ENCODE peak calls at places on chromosomes 11 and 22, in four cellular contexts. One of them, this sample, is unnamed.

GRCh38 chr11:70077411-70078094 is 564 bp upstream of the ANO1 start:
- DNase-seq in GM12878: no peak
- DNase-seq in GM12891: no peak
- DNase-seq in K562: no peak
- DNase-seq in this sample: no peak

GRCh38 chr22:36562261-36562835 is 33.4 kb upstream of the EIF3D start:
- DNase-seq in GM12891: no peak
- DNase-seq in K562: peak; percentile 20
- DNase-seq in GM12878: no peak
- DNase-seq in this sample: no peak

GRCh38 chr11:107859459-107860239 is 1.1 kb upstream of the SLC35F2 start:
- DNase-seq in K562: peak; percentile 29
- DNase-seq in GM12878: peak; percentile 63
- DNase-seq in GM12891: no peak
- DNase-seq in this sample: peak; percentile 48

GRCh38 chr22:47322854-47323253 is 560.4 kb downstream of the TBC1D22A start:
- DNase-seq in GM12891: no peak
- DNase-seq in GM12878: no peak
- DNase-seq in K562: no peak
- DNase-seq in this sample: no peak

GRCh38 chr11:2777871-2778629 is 78.3 kb upstream of the KCNQ1OT1 start:
- DNase-seq in GM12891: no peak
- DNase-seq in K562: peak; percentile 36
- DNase-seq in GM12878: no peak
- DNase-seq in this sample: no peak

GRCh38 chr11:2942447-2942846 is 13.2 kb upstream of the PHLDA2 start:
- DNase-seq in GM12891: no peak
- DNase-seq in GM12878: no peak
- DNase-seq in K562: no peak
- DNase-seq in this sample: no peak

GRCh38 chr22:48239461-48240164 is 1477.2 kb downstream of the TBC1D22A start:
- DNase-seq in K562: no peak
- DNase-seq in GM12878: no peak
- DNase-seq in GM12891: no peak
- DNase-seq in this sample: no peak

GRCh38 chr22:46848227-46848626 is 85.8 kb downstream of the TBC1D22A start:
- DNase-seq in GM12891: no peak
- DNase-seq in K562: no peak
- DNase-seq in GM12878: no peak
- DNase-seq in this sample: no peak

GRCh38 chr11:112837162-112837826 is 123.9 kb upstream of the NCAM1 start:
- DNase-seq in GM12891: no peak
- DNase-seq in GM12878: no peak
- DNase-seq in K562: no peak
- DNase-seq in this sample: no peak

GRCh38 chr22:23834830-23835772 is 3.7 kb downstream of the DERL3 start:
- DNase-seq in GM12891: no peak
- DNase-seq in GM12878: no peak
- DNase-seq in K562: no peak
- DNase-seq in this sample: no peak

GRCh38 chr11:43830928-43831440 is 49.6 kb upstream of the ALKBH3 start:
- DNase-seq in GM12891: no peak
- DNase-seq in K562: peak; percentile 34
- DNase-seq in GM12878: no peak
- DNase-seq in this sample: peak; percentile 3

GRCh38 chr22:20422271-20422958 is 15.2 kb downstream of the SCARF2 start:
- DNase-seq in GM12878: no peak
- DNase-seq in GM12891: no peak
- DNase-seq in K562: no peak
- DNase-seq in this sample: peak; percentile 47

GRCh38 chr11:126391286-126391954 is 35.9 kb downstream of the ST3GAL4 start:
- DNase-seq in GM12891: no peak
- DNase-seq in K562: no peak
- DNase-seq in GM12878: no peak
- DNase-seq in this sample: peak; percentile 55

GRCh38 chr11:125357551-125357950 is 138.5 kb downstream of the FEZ1 start:
- DNase-seq in GM12891: no peak
- DNase-seq in GM12878: no peak
- DNase-seq in K562: no peak
- DNase-seq in this sample: no peak

GRCh38 chr11:2797181-2797711 is 88.3 kb downstream of the CDKN1C start:
- DNase-seq in K562: no peak
- DNase-seq in GM12891: no peak
- DNase-seq in GM12878: no peak
- DNase-seq in this sample: no peak

GRCh38 chr22:26732284-26732683 is 74.9 kb downstream of the MIAT start:
- DNase-seq in GM12878: no peak
- DNase-seq in GM12891: no peak
- DNase-seq in K562: no peak
- DNase-seq in this sample: no peak

GRCh38 chr22:43796567-43796966 is 15.5 kb downstream of the EFCAB6 start:
- DNase-seq in K562: no peak
- DNase-seq in GM12891: no peak
- DNase-seq in GM12878: no peak
- DNase-seq in this sample: no peak

GRCh38 chr11:97722065-97722464 is 1298.7 kb upstream of the CNTN5 start:
- DNase-seq in GM12891: no peak
- DNase-seq in K562: no peak
- DNase-seq in GM12878: no peak
- DNase-seq in this sample: no peak

GRCh38 chr11:79857404-79857803 is 416.6 kb upstream of the TENM4 start:
- DNase-seq in GM12891: no peak
- DNase-seq in K562: no peak
- DNase-seq in GM12878: no peak
- DNase-seq in this sample: no peak

GRCh38 chr22:19903031-19903430 is 38.5 kb upstream of the COMT start:
- DNase-seq in GM12878: no peak
- DNase-seq in GM12891: no peak
- DNase-seq in K562: no peak
- DNase-seq in this sample: no peak

GRCh38 chr11:19919050-19919561 is 206.5 kb downstream of the NAV2 start:
- DNase-seq in GM12891: no peak
- DNase-seq in K562: no peak
- DNase-seq in GM12878: no peak
- DNase-seq in this sample: no peak

GRCh38 chr11:3382613-3383275 is 3.8 kb upstream of the ZNF195 start:
- DNase-seq in K562: no peak
- DNase-seq in GM12891: no peak
- DNase-seq in GM12878: no peak
- DNase-seq in this sample: no peak

GRCh38 chr11:22787565-22788162 is 41.9 kb downstream of the SVIP start:
- DNase-seq in GM12878: no peak
- DNase-seq in K562: peak; percentile 54
- DNase-seq in GM12891: no peak
- DNase-seq in this sample: peak; percentile 6

GRCh38 chr22:22460060-22460459 is 48.5 kb downstream of the ZNF280B start:
- DNase-seq in GM12891: no peak
- DNase-seq in GM12878: no peak
- DNase-seq in K562: no peak
- DNase-seq in this sample: no peak
- TF ChIP-seq SPI1 in GM12891: no peak
- TF ChIP-seq SPI1 in GM12878: no peak
- TF ChIP-seq SPI1 in K562: no peak
- TF ChIP-seq SPI1 in this sample: no peak

GRCh38 chr22:29014773-29015172 is 46.9 kb downstream of the C22orf31 start:
- DNase-seq in GM12891: no peak
- DNase-seq in K562: no peak
- DNase-seq in GM12878: no peak
- DNase-seq in this sample: no peak
- TF ChIP-seq SPI1 in GM12891: no peak
- TF ChIP-seq SPI1 in K562: no peak
- TF ChIP-seq SPI1 in GM12878: no peak
- TF ChIP-seq SPI1 in this sample: no peak

GRCh38 chr22:35173655-35174054 is 83.6 kb upstream of the HMGXB4 start:
- DNase-seq in GM12891: no peak
- DNase-seq in K562: no peak
- DNase-seq in GM12878: no peak
- DNase-seq in this sample: no peak

GRCh38 chr22:35175392-35175791 is 81.9 kb upstream of the HMGXB4 start:
- DNase-seq in GM12891: no peak
- DNase-seq in K562: no peak
- DNase-seq in GM12878: no peak
- DNase-seq in this sample: no peak

GRCh38 chr22:35174398-35174797 is 82.9 kb upstream of the HMGXB4 start:
- DNase-seq in GM12878: no peak
- DNase-seq in GM12891: no peak
- DNase-seq in K562: no peak
- DNase-seq in this sample: no peak

GRCh38 chr22:35170716-35171697 is 86.3 kb upstream of the HMGXB4 start:
- DNase-seq in GM12878: no peak
- DNase-seq in K562: peak; percentile 45
- DNase-seq in GM12891: no peak
- DNase-seq in this sample: no peak

DNA sequence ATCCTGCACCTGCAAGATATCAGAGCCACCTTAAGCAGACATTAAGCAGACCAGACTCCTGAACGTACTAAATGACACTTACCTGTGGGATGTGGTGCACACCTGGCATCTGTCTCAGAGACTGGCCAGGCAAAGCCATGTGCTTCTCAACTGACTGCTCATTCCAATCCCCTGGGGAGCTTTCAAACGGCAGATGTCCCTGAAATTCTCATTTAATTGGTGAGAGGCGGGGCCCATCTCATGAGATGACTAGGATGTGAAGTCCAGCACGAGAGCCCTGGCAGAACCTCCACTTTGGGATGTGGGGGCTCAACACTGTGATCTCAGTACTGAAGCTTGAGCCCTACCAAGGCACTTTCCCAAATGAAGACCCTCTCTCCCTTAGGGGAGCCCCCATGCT is 84.8 kb upstream of the HMGXB4 start:
- DNase-seq in GM12891: no peak
- DNase-seq in K562: no peak
- DNase-seq in GM12878: no peak
- DNase-seq in this sample: no peak
- TF ChIP-seq SPI1 in GM12891: no peak
- TF ChIP-seq SPI1 in K562: no peak
- TF ChIP-seq SPI1 in GM12878: no peak
- TF ChIP-seq SPI1 in this sample: no peak

GRCh38 chr22:30287626-30288413 is 1.5 kb downstream of the CASTOR1 start:
- DNase-seq in K562: peak; percentile 80
- DNase-seq in GM12891: peak; percentile 71
- DNase-seq in GM12878: no peak
- DNase-seq in this sample: peak; percentile 79
- TF ChIP-seq SPI1 in K562: peak; percentile 59
- TF ChIP-seq SPI1 in GM12891: peak; percentile 78
- TF ChIP-seq SPI1 in GM12878: peak; percentile 60
- TF ChIP-seq SPI1 in this sample: peak; percentile 81

DNA sequence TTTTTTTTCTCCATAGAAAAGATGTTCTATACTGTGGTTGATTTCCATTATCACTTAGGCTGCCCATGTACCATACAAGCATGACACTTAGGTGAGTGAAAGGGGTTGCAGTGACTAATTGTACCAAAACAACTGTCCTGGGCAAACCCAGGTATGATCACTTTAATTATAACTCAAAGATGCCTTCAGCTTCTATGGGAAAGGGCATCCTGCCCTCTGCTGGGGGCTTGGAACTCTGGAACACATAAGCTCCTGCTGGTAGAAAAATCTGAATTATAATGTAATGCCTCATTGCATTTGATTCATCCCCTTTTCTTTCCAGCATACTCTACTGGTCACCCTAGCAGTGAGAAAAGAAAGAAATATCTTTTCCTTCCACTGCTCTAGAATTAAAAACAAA is 206.3 kb downstream of the DDX10 start:
- DNase-seq in GM12891: no peak
- DNase-seq in K562: peak; percentile 25
- DNase-seq in GM12878: no peak
- DNase-seq in this sample: no peak
- TF ChIP-seq SPI1 in GM12891: no peak
- TF ChIP-seq SPI1 in K562: no peak
- TF ChIP-seq SPI1 in GM12878: no peak
- TF ChIP-seq SPI1 in this sample: no peak

DNA sequence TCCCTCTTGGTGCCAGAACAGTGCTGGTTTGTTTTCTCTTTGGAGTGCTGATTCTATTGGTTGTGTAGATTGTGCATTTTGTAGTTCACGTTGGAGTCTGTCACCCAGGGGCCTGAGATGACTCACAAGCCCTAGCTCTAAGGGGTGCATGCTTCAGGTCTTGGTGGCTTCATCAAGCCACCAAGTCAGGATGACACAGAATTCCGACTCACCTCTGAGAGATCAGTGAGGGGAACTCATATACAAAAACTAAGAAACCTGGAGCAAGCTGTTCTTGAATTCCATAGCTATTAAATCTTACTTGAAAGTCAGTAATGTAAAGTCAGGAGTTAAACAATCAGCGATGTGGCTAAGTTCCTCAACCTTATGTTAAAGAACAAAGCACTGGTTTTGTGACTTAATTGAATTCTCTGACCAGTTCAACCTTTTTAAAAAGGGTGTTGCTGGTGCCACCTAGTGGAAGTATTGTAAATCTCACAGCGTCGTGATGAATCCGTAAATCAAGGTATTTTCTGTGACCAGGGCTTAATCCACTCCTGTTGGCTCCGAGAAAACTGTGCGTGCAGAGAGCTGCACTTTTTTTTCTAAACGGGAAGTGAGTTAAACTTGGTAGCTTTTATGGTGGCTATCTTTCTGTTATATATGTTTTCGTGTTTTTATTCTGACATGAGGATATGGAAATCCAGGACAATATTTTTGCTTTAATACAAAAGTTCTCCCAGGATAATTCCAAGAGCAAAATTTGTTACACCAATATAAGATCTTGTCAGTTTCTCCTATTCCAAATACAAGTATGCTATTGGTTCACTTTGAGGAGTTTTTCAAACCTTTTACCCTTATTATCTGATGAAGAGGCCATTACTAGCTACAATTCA is 14.6 kb downstream of the MMP13 start:
- DNase-seq in GM12891: peak; percentile 20
- DNase-seq in K562: peak; percentile 63
- DNase-seq in GM12878: peak; percentile 37
- DNase-seq in this sample: peak; percentile 46
- TF ChIP-seq SPI1 in GM12891: no peak
- TF ChIP-seq SPI1 in K562: no peak
- TF ChIP-seq SPI1 in GM12878: no peak
- TF ChIP-seq SPI1 in this sample: peak; percentile 19

GRCh38 chr11:134170909-134171281 is 52.9 kb downstream of the NCAPD3 start:
- DNase-seq in GM12891: no peak
- DNase-seq in GM12878: no peak
- DNase-seq in K562: no peak
- DNase-seq in this sample: no peak
- TF ChIP-seq SPI1 in GM12891: no peak
- TF ChIP-seq SPI1 in GM12878: no peak
- TF ChIP-seq SPI1 in K562: no peak
- TF ChIP-seq SPI1 in this sample: no peak

GRCh38 chr11:66875376-66875775 is 18.5 kb downstream of the LRFN4 start:
- DNase-seq in GM12891: no peak
- DNase-seq in K562: no peak
- DNase-seq in GM12878: no peak
- DNase-seq in this sample: no peak
- TF ChIP-seq SPI1 in GM12891: no peak
- TF ChIP-seq SPI1 in K562: no peak
- TF ChIP-seq SPI1 in GM12878: no peak
- TF ChIP-seq SPI1 in this sample: no peak